ENCODE peak calls at places on chromosomes 3 and 15, in nine cellular contexts. V is RWPE2, K is transverse colon, H is keratinocyte, N is tibial artery, U is heart left ventricle, Y is spleen, O is Peyer's patch, J is pancreas. X is an unnamed sample.

GRCh38 chr3:123296261-123296660 is 94.5 kb downstream of the SEC22A start:
- DNase-seq in V (no peak), H (no peak), K (no peak), Y (no peak), J (no peak), N (peak), O (peak), U (peak), X (no peak)

GRCh38 chr3:13461169-13462124 is 18.7 kb upstream of the HDAC11 start:
- DNase-seq in J (peak), U (peak), O (peak), N (no peak), Y (peak), H (no peak), K (peak), V (no peak), X (no peak)

GRCh38 chr15:29638781-29639180 is 183.5 kb downstream of the TJP1 start:
- DNase-seq in N (no peak), Y (no peak), U (no peak), V (no peak), K (no peak), J (no peak), H (no peak), O (no peak), X (no peak)

GRCh38 chr3:71547254-71548198 is 36.0 kb downstream of the FOXP1 start:
- DNase-seq in O (no peak), K (no peak), H (no peak), Y (no peak), U (no peak), V (no peak), J (no peak), N (no peak), X (no peak)

GRCh38 chr3:66452247-66453040 is 48.4 kb downstream of the LRIG1 start:
- DNase-seq in N (peak), J (no peak), K (no peak), V (no peak), U (no peak), Y (no peak), O (no peak), H (no peak), X (peak)

GRCh38 chr15:75928680-75929608 is 25.3 kb downstream of the FBXO22 start:
- DNase-seq in H (no peak), V (no peak), Y (no peak), J (peak), O (no peak), U (no peak), N (no peak), K (peak), X (no peak)

GRCh38 chr3:52240059-52240885 is 1.3 kb upstream of the TWF2 start:
- DNase-seq in O (peak), U (no peak), J (no peak), K (peak), H (peak), N (peak), V (peak), Y (peak), X (no peak)

GRCh38 chr3:27644936-27645335 is 77.2 kb downstream of the EOMES start:
- DNase-seq in K (no peak), J (no peak), V (no peak), U (no peak), Y (no peak), N (no peak), H (no peak), O (no peak), X (no peak)

GRCh38 chr15:87740655-87741344 is 515.7 kb downstream of the NTRK3 start:
- DNase-seq in N (no peak), J (no peak), O (no peak), V (no peak), K (no peak), H (no peak), U (no peak), Y (no peak), X (no peak)

GRCh38 chr3:52350981-52351761 is 35.1 kb downstream of the DNAH1 start:
- DNase-seq in J (no peak), K (no peak), V (no peak), O (no peak), U (peak), H (no peak), N (no peak), Y (peak), X (no peak)

GRCh38 chr15:40952301-40952900 is 870 bp upstream of the CHAC1 start:
- DNase-seq in K (no peak), J (no peak), Y (peak), O (no peak), V (no peak), H (no peak), U (no peak), N (no peak), X (no peak)

GRCh38 chr3:65666426-65667091 is 372.2 kb downstream of the MAGI1 start:
- DNase-seq in J (no peak), H (no peak), V (no peak), N (no peak), O (no peak), U (no peak), K (no peak), Y (no peak), X (no peak)

GRCh38 chr3:138573138-138573537 is 20.9 kb downstream of the CEP70 start:
- DNase-seq in O (no peak), N (no peak), H (no peak), J (no peak), Y (no peak), V (no peak), K (no peak), U (no peak), X (no peak)

GRCh38 chr15:69863446-69863845 is 234.3 kb downstream of the TLE3 start:
- DNase-seq in H (no peak), Y (no peak), O (no peak), J (no peak), U (no peak), V (no peak), N (no peak), K (no peak), X (no peak)

GRCh38 chr3:150248865-150249360 is 159.2 kb upstream of the TSC22D2 start:
- DNase-seq in J (no peak), Y (no peak), K (no peak), H (no peak), V (no peak), O (no peak), N (no peak), U (no peak), X (no peak)

GRCh38 chr15:25508369-25509002 is 69.7 kb upstream of the UBE3A start:
- DNase-seq in O (no peak), J (no peak), K (no peak), N (no peak), Y (no peak), H (no peak), V (no peak), U (no peak), X (no peak)

GRCh38 chr15:66670698-66671580 is 31.1 kb upstream of the SMAD6 start:
- DNase-seq in Y (no peak), N (no peak), U (no peak), K (peak), V (peak), J (peak), O (peak), H (peak), X (no peak)

GRCh38 chr3:94626599-94626998 is 563.7 kb downstream of the NSUN3 start:
- DNase-seq in U (no peak), N (no peak), Y (no peak), O (no peak), V (no peak), H (no peak), J (no peak), K (no peak), X (no peak)

GRCh38 chr3:139764936-139765335 is 87.2 kb upstream of the NMNAT3 start:
- DNase-seq in U (no peak), J (no peak), Y (no peak), V (no peak), O (no peak), K (no peak), H (no peak), N (no peak), X (no peak)

GRCh38 chr3:139231555-139232281 is 112.1 kb upstream of the MRPS22 start:
- DNase-seq in N (no peak), V (no peak), O (no peak), Y (no peak), K (no peak), U (no peak), J (no peak), H (no peak), X (no peak)

GRCh38 chr15:69914960-69915359 is 182.8 kb downstream of the TLE3 start:
- DNase-seq in H (no peak), U (no peak), V (no peak), N (no peak), K (no peak), O (no peak), J (no peak), Y (no peak), X (no peak)

GRCh38 chr3:48565591-48566400 is 2.2 kb upstream of the UCN2 start:
- DNase-seq in V (no peak), Y (no peak), O (no peak), J (no peak), N (no peak), H (no peak), U (no peak), K (no peak), X (no peak)

GRCh38 chr3:129238945-129239705 is 10.3 kb upstream of the COPG1 start:
- DNase-seq in V (no peak), H (no peak), K (peak), U (no peak), J (no peak), O (no peak), Y (no peak), N (peak), X (no peak)

GRCh38 chr3:197583371-197583770 is 27.6 kb upstream of the BDH1 start:
- DNase-seq in K (no peak), O (no peak), V (no peak), N (no peak), J (no peak), Y (no peak), U (no peak), H (no peak), X (no peak)

GRCh38 chr3:177181418-177181817 is 15.9 kb downstream of the TBL1XR1 start:
- DNase-seq in J (no peak), K (no peak), Y (no peak), H (no peak), V (no peak), U (no peak), N (no peak), O (no peak), X (no peak)

GRCh38 chr15:35753486-35753885 is 207.5 kb upstream of the DPH6 start:
- DNase-seq in U (no peak), H (no peak), Y (no peak), O (no peak), N (no peak), V (no peak), K (no peak), J (no peak), X (no peak)

GRCh38 chr3:49263490-49263889 is 13.5 kb downstream of the C3orf62 start:
- DNase-seq in J (no peak), Y (peak), V (no peak), N (no peak), H (no peak), K (no peak), U (no peak), O (no peak), X (no peak)

GRCh38 chr3:79038057-79038456 is 729.7 kb downstream of the ROBO1 start:
- DNase-seq in J (no peak), K (no peak), Y (no peak), H (no peak), V (no peak), N (no peak), O (no peak), U (no peak), X (no peak)

GRCh38 chr3:171620825-171621434 is 160.7 kb upstream of the TNIK start:
- DNase-seq in Y (no peak), H (no peak), N (no peak), V (no peak), U (no peak), O (no peak), J (no peak), K (no peak), X (no peak)

GRCh38 chr3:150365132-150365604 is 42.9 kb upstream of the TSC22D2 start:
- DNase-seq in O (no peak), V (no peak), U (no peak), Y (no peak), H (peak), N (no peak), J (no peak), K (no peak), X (no peak)

GRCh38 chr15:71530116-71530515 is 280.2 kb upstream of the NR2E3 start:
- DNase-seq in N (no peak), H (no peak), K (no peak), J (no peak), O (no peak), U (no peak), V (no peak), Y (no peak), X (no peak)

GRCh38 chr15:42688301-42688700 is 48.6 kb downstream of the CDAN1 start:
- DNase-seq in K (no peak), V (no peak), N (no peak), J (no peak), H (no peak), U (no peak), O (no peak), Y (no peak), X (no peak)

GRCh38 chr15:52438047-52438446 is 90.6 kb downstream of the MYO5A start:
- DNase-seq in Y (no peak), N (peak), J (no peak), U (no peak), O (no peak), H (no peak), K (no peak), V (no peak), X (no peak)

GRCh38 chr3:180316321-180316720 is 279.6 kb upstream of the PEX5L start:
- DNase-seq in J (no peak), V (no peak), U (no peak), Y (no peak), N (no peak), O (no peak), K (no peak), H (no peak), X (no peak)

GRCh38 chr3:149575213-149575961 is 82.4 kb downstream of the WWTR1 start:
- DNase-seq in O (no peak), V (peak), H (no peak), K (no peak), J (no peak), N (peak), U (no peak), Y (no peak), X (peak)

GRCh38 chr3:64354956-64355355 is 129.7 kb upstream of the PRICKLE2 start:
- DNase-seq in V (no peak), K (no peak), U (no peak), O (no peak), H (no peak), Y (no peak), J (no peak), N (no peak), X (no peak)

GRCh38 chr3:17505856-17506255 is 236.6 kb downstream of the TBC1D5 start:
- DNase-seq in H (no peak), Y (no peak), V (no peak), J (no peak), N (no peak), O (no peak), K (no peak), U (no peak), X (no peak)

GRCh38 chr15:78049691-78050440 is 27.6 kb downstream of the TBC1D2B start:
- DNase-seq in O (no peak), N (no peak), K (no peak), U (no peak), V (no peak), Y (peak), H (no peak), J (no peak), X (peak)

GRCh38 chr3:158091526-158091925 is 14.7 kb downstream of the SHOX2 start:
- DNase-seq in H (no peak), N (no peak), O (no peak), V (no peak), J (no peak), U (no peak), Y (no peak), K (no peak), X (no peak)

GRCh38 chr3:160806094-160806493 is 50.1 kb downstream of the PPM1L start:
- DNase-seq in K (no peak), N (no peak), H (no peak), Y (no peak), O (no peak), V (no peak), U (no peak), J (no peak), X (no peak)

GRCh38 chr3:160797306-160797705 is 41.3 kb downstream of the PPM1L start:
- DNase-seq in K (no peak), N (no peak), O (no peak), H (no peak), U (no peak), Y (no peak), V (no peak), J (no peak), X (no peak)

GRCh38 chr3:160804762-160805161 is 48.7 kb downstream of the PPM1L start:
- DNase-seq in O (no peak), Y (no peak), U (peak), N (peak), K (peak), J (no peak), H (no peak), V (no peak), X (no peak)

GRCh38 chr3:160796813-160797164 is 40.8 kb downstream of the PPM1L start:
- DNase-seq in J (peak), U (no peak), H (no peak), O (no peak), N (no peak), V (no peak), Y (no peak), K (no peak), X (no peak)

DNA sequence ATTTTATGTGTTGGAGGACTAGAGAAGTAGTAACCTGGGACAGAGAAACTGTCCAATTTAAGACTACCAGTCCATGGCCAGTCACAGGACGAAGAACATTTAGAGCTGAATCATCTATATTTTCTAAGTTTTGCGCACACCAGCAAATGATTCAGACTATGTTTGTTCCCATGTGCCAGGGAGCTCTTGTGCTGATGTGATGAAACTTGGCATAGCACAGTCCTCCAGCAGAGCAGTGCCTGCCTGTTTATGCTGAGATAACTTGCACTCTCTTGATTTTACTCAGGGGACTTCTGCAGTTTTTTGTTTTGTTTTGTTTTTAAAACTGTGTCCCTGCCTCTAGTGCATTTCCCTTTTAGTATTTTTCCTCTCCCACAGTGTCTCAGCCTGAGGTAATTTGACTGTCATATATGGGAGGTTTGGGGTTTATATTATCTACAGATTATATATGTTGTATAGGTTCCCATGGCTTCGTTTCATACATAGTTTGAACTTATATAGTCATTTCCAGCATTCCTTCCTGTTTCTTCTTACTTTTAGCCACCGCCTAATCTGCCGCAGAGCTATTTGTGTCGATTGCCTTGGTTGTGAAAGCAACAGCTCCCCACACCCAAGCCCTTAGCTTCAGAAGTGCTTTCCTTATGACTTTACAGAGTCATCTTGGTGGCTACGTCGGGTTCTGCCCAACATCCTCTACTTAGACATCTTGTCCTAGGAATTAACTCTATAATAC is 45.5 kb downstream of the PPM1L start:
- DNase-seq in U (no peak), J (no peak), N (peak), V (no peak), O (no peak), K (peak), Y (no peak), H (no peak), X (no peak)
- H3K27ac ChIP-seq in U (peak), J (no peak), N (peak), V (no peak), O (no peak), K (peak), Y (peak), H (no peak), X (peak)

GRCh38 chr15:26767169-26767670 is 5.6 kb downstream of the GABRB3 start:
- DNase-seq in J (no peak), U (no peak), V (no peak), O (no peak), N (no peak), Y (no peak), H (no peak), K (no peak), X (no peak)
- H3K27ac ChIP-seq in J (no peak), U (no peak), V (no peak), O (no peak), N (no peak), Y (no peak), H (no peak), K (no peak), X (no peak)

GRCh38 chr3:59374812-59375211 is 325.0 kb upstream of the CFAP20DC start:
- DNase-seq in N (no peak), J (no peak), O (no peak), V (no peak), U (no peak), Y (peak), H (no peak), K (peak), X (no peak)

GRCh38 chr3:59368887-59369286 is 319.1 kb upstream of the CFAP20DC start:
- DNase-seq in N (no peak), Y (no peak), O (no peak), H (no peak), K (no peak), U (no peak), J (no peak), V (no peak), X (no peak)

GRCh38 chr3:59374091-59374490 is 324.3 kb upstream of the CFAP20DC start:
- DNase-seq in N (no peak), H (no peak), J (no peak), V (no peak), K (no peak), O (no peak), U (no peak), Y (no peak), X (no peak)
- H3K27ac ChIP-seq in N (no peak), H (no peak), J (no peak), V (no peak), K (no peak), O (no peak), U (no peak), Y (peak), X (no peak)

GRCh38 chr15:90099072-90099867 is 3.0 kb downstream of the IDH2 start:
- DNase-seq in U (no peak), H (no peak), Y (peak), K (peak), N (no peak), O (no peak), V (no peak), J (no peak), X (no peak)

GRCh38 chr15:90095521-90095959 is 6.7 kb downstream of the IDH2 start:
- DNase-seq in H (no peak), V (no peak), N (no peak), J (peak), U (no peak), O (no peak), Y (peak), K (no peak), X (no peak)

GRCh38 chr15:90099868-90100854 is 2.1 kb downstream of the IDH2 start:
- DNase-seq in H (no peak), Y (peak), U (no peak), K (peak), V (no peak), O (no peak), J (peak), N (peak), X (no peak)

GRCh38 chr15:90101130-90101968 is 919 bp downstream of the IDH2 start:
- DNase-seq in N (peak), J (peak), H (no peak), V (no peak), Y (peak), K (peak), O (peak), U (peak), X (peak)

GRCh38 chr15:90097475-90097874 is 4.8 kb downstream of the IDH2 start:
- DNase-seq in K (peak), N (no peak), V (no peak), O (no peak), Y (peak), J (no peak), U (no peak), H (no peak), X (no peak)
- H3K27ac ChIP-seq in K (peak), N (peak), V (no peak), O (peak), Y (peak), J (no peak), U (peak), H (no peak), X (peak)

DNA sequence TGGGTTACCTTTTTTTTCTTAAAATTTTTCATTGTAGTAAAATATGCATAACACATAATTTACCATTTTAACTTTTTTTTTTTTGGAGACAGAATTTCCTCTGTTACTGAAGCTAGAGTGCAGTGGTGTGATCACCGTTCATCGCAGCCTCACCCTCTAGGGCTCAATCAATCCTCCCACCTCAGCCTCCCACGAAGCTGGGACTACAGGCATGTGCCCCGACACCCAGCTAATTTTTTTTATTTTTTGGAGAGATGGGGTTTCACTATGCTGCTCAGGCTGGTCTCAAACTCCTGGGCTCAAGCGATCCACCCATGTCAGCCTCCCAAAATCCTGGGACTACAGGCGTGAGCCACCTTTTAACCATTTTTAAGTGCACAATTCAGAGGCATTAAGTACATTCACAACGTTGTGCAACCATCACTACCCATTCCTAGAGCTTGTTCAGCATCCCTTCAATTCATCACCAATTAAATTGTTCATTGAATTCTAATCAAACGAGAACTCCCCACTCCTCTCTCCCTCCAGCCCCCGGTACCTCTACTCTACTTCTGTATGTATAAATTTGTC is 44.6 kb downstream of the BHLHE40 start:
- DNase-seq in J (no peak), K (no peak), O (no peak), V (no peak), H (no peak), N (no peak), U (no peak), Y (no peak), X (peak)
- H3K27ac ChIP-seq in J (no peak), K (no peak), O (no peak), V (peak), H (peak), N (peak), U (no peak), Y (no peak), X (no peak)

GRCh38 chr3:97952280-97952679 is 20.0 kb downstream of the RIOX2 start:
- DNase-seq in H (no peak), N (peak), U (no peak), J (no peak), Y (no peak), O (no peak), K (peak), V (no peak), X (no peak)
- H3K27ac ChIP-seq in H (no peak), N (no peak), U (no peak), J (no peak), Y (no peak), O (no peak), K (peak), V (no peak), X (peak)

X was measured in caudate nucleus.